ENCODE peak calls at places on chromosomes 7 and 10, in five cellular contexts. N, O, B, A and G are unnamed samples.
A peak's percentile ranks its signal among the peaks of the same experiment; 100 is the strongest.

GRCh38 chr7:124033093-124033806 is 383 bp upstream of the TMEM229A start:
- DNase-seq in B (peak; percentile 48), A (peak; percentile 77), N (peak; percentile 78), O (peak; percentile 44), G (no peak)

GRCh38 chr7:50619684-50620083 is 54.5 kb upstream of the DDC start:
- DNase-seq in B (no peak), A (no peak), N (no peak), O (no peak), G (no peak)

GRCh38 chr10:29692121-29692539 is 57.4 kb upstream of the SVIL start:
- DNase-seq in A (no peak), O (peak; percentile 41), B (no peak), N (no peak), G (no peak)

GRCh38 chr10:85995791-85996190 is 370.8 kb downstream of the GRID1 start:
- DNase-seq in O (no peak), B (no peak), N (peak; percentile 30), A (peak; percentile 55), G (no peak)

GRCh38 chr7:36127075-36127740 is 25.8 kb upstream of the EEPD1 start:
- DNase-seq in N (no peak), A (no peak), B (no peak), O (no peak), G (no peak)

GRCh38 chr7:32495298-32496051 is at the start of gene AVL9:
- DNase-seq in N (peak; percentile 97), A (peak; percentile 98), O (peak; percentile 100), B (peak; percentile 95), G (peak; percentile 98)

GRCh38 chr7:115135111-115135510 is 213.2 kb downstream of the MDFIC start:
- DNase-seq in O (no peak), B (no peak), N (no peak), A (no peak), G (no peak)

GRCh38 chr7:151871904-151872303 is 5.0 kb downstream of the PRKAG2 start:
- DNase-seq in B (no peak), O (peak; percentile 51), A (no peak), N (no peak), G (no peak)

GRCh38 chr7:3301831-3302618 is 973 bp downstream of the SDK1 start:
- DNase-seq in O (peak; percentile 58), A (peak; percentile 36), N (no peak), B (peak; percentile 51), G (no peak)

GRCh38 chr10:93126484-93127052 is 52.9 kb downstream of the CYP26A1 start:
- DNase-seq in B (no peak), O (peak; percentile 8), A (peak; percentile 19), N (no peak), G (no peak)

GRCh38 chr7:100539436-100540006 is 518 bp downstream of the AGFG2 start:
- DNase-seq in B (no peak), A (peak; percentile 51), O (no peak), N (peak; percentile 27), G (no peak)

GRCh38 chr7:50620418-50620817 is 55.2 kb upstream of the DDC start:
- DNase-seq in A (no peak), O (no peak), B (no peak), N (no peak), G (no peak)

GRCh38 chr10:69179089-69179742 is 818 bp upstream of the SUPV3L1 start:
- DNase-seq in N (no peak), O (no peak), A (peak; percentile 11), B (no peak), G (no peak)

GRCh38 chr7:16092711-16093110 is 328.6 kb downstream of the CRPPA start:
- DNase-seq in O (no peak), B (no peak), A (no peak), N (no peak), G (no peak)

GRCh38 chr10:14019983-14020668 is 310.6 kb downstream of the FRMD4A start:
- DNase-seq in B (no peak), O (no peak), A (no peak), N (no peak), G (no peak)